ENCODE peak calls at places on chromosomes 13 and 19, in four cellular contexts. E is right atrium auricular region; X is effector memory CD4-positive, alpha-beta T cell; O is lower lobe of right lung. B is an unnamed sample.

GRCh38 chr13:41327994-41328778 is 17.1 kb downstream of the NAA16 start:
- DNase-seq in X (no peak), O (no peak), E (no peak), B (no peak)

GRCh38 chr19:22619371-22619770 is 14.8 kb upstream of the ZNF492 start:
- DNase-seq in E (no peak), O (no peak), X (no peak), B (no peak)

GRCh38 chr13:52399708-52400107 is 6.3 kb downstream of the THSD1 start:
- DNase-seq in E (no peak), O (no peak), X (no peak), B (no peak)

GRCh38 chr19:39890755-39891551 is 43.5 kb downstream of the FCGBP start:
- DNase-seq in X (no peak), E (no peak), O (no peak), B (no peak)

GRCh38 chr19:45499196-45500180 is 1.2 kb downstream of the PPM1N start:
- DNase-seq in O (peak; percentile 76), X (peak; percentile 54), E (no peak), B (peak; percentile 99)

GRCh38 chr19:41261474-41262190 is 2.5 kb upstream of the HNRNPUL1 start:
- DNase-seq in X (no peak), O (no peak), E (no peak), B (no peak)

GRCh38 chr19:35908977-35909683 is 1.0 kb upstream of the TYROBP start:
- DNase-seq in O (peak; percentile 93), E (peak; percentile 75), X (no peak), B (no peak)

GRCh38 chr19:57161985-57162544 is 5.2 kb downstream of the DUXA start:
- DNase-seq in O (no peak), X (no peak), E (no peak), B (no peak)

GRCh38 chr13:37383066-37383465 is 215.5 kb downstream of the POSTN start:
- DNase-seq in E (no peak), X (no peak), O (no peak), B (no peak)

GRCh38 chr13:25874907-25875306 is 176.9 kb downstream of the SHISA2 start:
- DNase-seq in O (no peak), X (peak; percentile 23), E (no peak), B (no peak)

GRCh38 chr19:11031421-11032070 is 57.7 kb upstream of the LDLR start:
- DNase-seq in O (no peak), X (no peak), E (no peak), B (no peak)

GRCh38 chr13:50474094-50474654 is 369.3 kb downstream of the DLEU7 start:
- DNase-seq in O (no peak), E (no peak), X (no peak), B (no peak)

GRCh38 chr19:4474504-4475136 is 2.5 kb downstream of the HDGFL2 start:
- DNase-seq in E (no peak), O (no peak), X (no peak), B (peak; percentile 58)

GRCh38 chr19:40279120-40279551 is 6.0 kb downstream of the AKT2 start:
- DNase-seq in O (peak; percentile 49), X (no peak), E (peak; percentile 73), B (no peak)

GRCh38 chr19:10142701-10143375 is 23.1 kb upstream of the EIF3G start:
- DNase-seq in X (peak; percentile 45), E (no peak), O (peak; percentile 64), B (no peak)

GRCh38 chr13:63190742-63191141 is 1775.1 kb upstream of the PCDH20 start:
- DNase-seq in O (no peak), X (no peak), E (no peak), B (no peak)

GRCh38 chr13:20359335-20359734 is 127.2 kb upstream of the GJB6 start:
- DNase-seq in O (no peak), X (no peak), E (no peak), B (no peak)

GRCh38 chr19:661427-662196 is 1.4 kb downstream of the RNF126 start:
- DNase-seq in X (peak; percentile 61), E (no peak), O (no peak), B (no peak)

GRCh38 chr19:45103625-45104319 is 10.8 kb downstream of the PPP1R37 start:
- DNase-seq in O (no peak), E (no peak), X (no peak), B (no peak)

GRCh38 chr19:46845959-46846459 is 4.6 kb downstream of the AP2S1 start:
- DNase-seq in X (no peak), E (no peak), O (no peak), B (no peak)

GRCh38 chr13:62250501-62251175 is 835.0 kb upstream of the PCDH20 start:
- DNase-seq in E (no peak), O (no peak), X (no peak), B (no peak)

GRCh38 chr13:72164811-72165210 is 297.8 kb upstream of the DACH1 start:
- DNase-seq in E (no peak), X (no peak), O (no peak), B (no peak)

GRCh38 chr19:51600940-51601575 is 29.1 kb downstream of the SIGLEC5 start:
- DNase-seq in E (no peak), X (no peak), O (no peak), B (no peak)

GRCh38 chr19:27887946-27888345 is 1325.0 kb downstream of the UQCRFS1 start:
- DNase-seq in O (no peak), E (no peak), X (no peak), B (no peak)

GRCh38 chr13:59345316-59345715 is 818.4 kb downstream of the DIAPH3 start:
- DNase-seq in X (no peak), O (no peak), E (peak; percentile 82), B (no peak)

GRCh38 chr19:45591004-45591637 is 6.5 kb upstream of the OPA3 start:
- DNase-seq in X (no peak), O (peak; percentile 68), E (no peak), B (no peak)

GRCh38 chr19:55441692-55442321 is 1.3 kb downstream of the SHISA7 start:
- DNase-seq in O (no peak), E (no peak), X (no peak), B (no peak)

DNA sequence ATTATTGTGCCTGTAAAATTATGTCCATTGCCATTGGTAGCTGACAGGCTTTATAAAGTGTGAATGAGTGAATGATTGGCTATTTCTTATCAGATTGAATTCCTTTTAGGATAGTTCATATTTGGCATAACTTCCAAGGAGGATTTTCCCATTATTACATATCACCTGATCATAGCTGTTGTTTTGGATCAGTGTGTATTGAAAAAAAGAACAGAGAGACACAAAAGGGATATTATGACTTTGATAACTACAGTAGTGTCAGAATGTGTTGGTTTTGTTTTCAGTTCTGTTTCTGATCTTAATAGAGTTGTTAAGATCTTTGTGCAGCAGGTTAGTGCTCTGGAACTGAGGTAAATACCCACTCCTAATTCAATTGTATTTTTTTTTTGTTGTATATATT is 103.8 kb downstream of the LRCH1 start:
- DNase-seq in O (no peak), X (no peak), E (no peak), B (no peak)
- H3K27ac ChIP-seq in O (no peak overlapping the region), X (no peak overlapping the region), E (peak overlapping the region; percentile 73), B (no peak overlapping the region)

GRCh38 chr13:99351772-99352171 is 44.6 kb upstream of the GPR183 start:
- DNase-seq in X (no peak), O (no peak), E (no peak), B (no peak)

GRCh38 chr13:99353836-99354235 is 46.6 kb upstream of the GPR183 start:
- DNase-seq in X (no peak), E (no peak), O (no peak), B (no peak)

GRCh38 chr13:99350191-99350590 is 43.0 kb upstream of the GPR183 start:
- DNase-seq in X (no peak), O (no peak), E (no peak), B (no peak)

GRCh38 chr13:99354371-99354951 is 47.3 kb upstream of the GPR183 start:
- DNase-seq in X (no peak), O (no peak), E (no peak), B (no peak)

GRCh38 chr13:99352351-99353271 is 45.4 kb upstream of the GPR183 start:
- DNase-seq in E (no peak), O (no peak), X (no peak), B (no peak)
- H3K4me3 ChIP-seq in E (no peak overlapping the region), O (no peak overlapping the region), X (peak overlapping the region; percentile 26), B (no peak overlapping the region)

DNA sequence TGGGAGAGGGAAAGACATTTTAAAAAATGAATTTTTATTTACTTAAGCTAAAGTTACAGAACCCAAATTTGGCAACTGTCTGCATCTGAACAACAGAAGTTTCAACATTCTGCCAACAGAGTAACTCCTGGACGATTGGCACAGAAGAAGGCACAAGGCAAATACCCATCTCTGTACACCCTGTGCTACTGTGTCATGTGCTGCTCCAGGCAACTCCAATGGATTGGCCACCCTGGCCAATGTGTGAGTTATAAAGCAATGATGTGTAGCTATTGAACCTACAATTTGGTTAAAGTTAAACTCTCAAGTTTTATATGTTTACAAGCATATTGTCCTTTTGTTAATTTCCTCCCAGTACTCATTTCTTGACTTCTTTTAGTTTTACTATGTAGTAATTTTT is 6.1 kb downstream of the STARD13 start:
- DNase-seq in X (no peak), E (no peak), O (no peak), B (no peak)
- H3K4me1 ChIP-seq in X (no peaks in the 10 kb centered on the region), E (no peaks in the 10 kb centered on the region), O (peaks cover 75% of the 10 kb centered on the region), B (no peaks in the 10 kb centered on the region)

GRCh38 chr19:33293255-33294057 is 8.9 kb downstream of the CEBPA start:
- DNase-seq in X (no peak), E (no peak), O (peak; percentile 71), B (no peak)

GRCh38 chr19:33296473-33297060 is 5.8 kb downstream of the CEBPA start:
- DNase-seq in O (no peak), E (no peak), X (no peak), B (no peak)

GRCh38 chr19:33297401-33298145 is 4.8 kb downstream of the CEBPA start:
- DNase-seq in E (no peak), X (no peak), O (no peak), B (no peak)

GRCh38 chr19:33294058-33294798 is 8.1 kb downstream of the CEBPA start:
- DNase-seq in O (no peak), E (no peak), X (no peak), B (no peak)

GRCh38 chr19:33295621-33296472 is 6.5 kb downstream of the CEBPA start:
- DNase-seq in O (peak; percentile 14), E (no peak), X (no peak), B (no peak)
- H3K27ac ChIP-seq in O (no peak overlapping the region), E (no peak overlapping the region), X (no peak overlapping the region), B (no peak overlapping the region)

GRCh38 chr13:44433863-44434262 is 60.2 kb downstream of the SERP2 start:
- DNase-seq in X (no peak), E (no peak), O (no peak), B (no peak)
- H3K4me3 ChIP-seq in X (no peak overlapping the region), E (peak overlapping the region; percentile 75), O (peak overlapping the region; percentile 81), B (no peak overlapping the region)

GRCh38 chr19:54422136-54422535 is 6.9 kb downstream of the TTYH1 start:
- DNase-seq in E (no peak), X (no peak), O (no peak), B (no peak)
- H3K4me1 ChIP-seq in E (no peaks in the 10 kb centered on the region), X (peaks cover 3% of the 10 kb centered on the region), O (peaks cover 9% of the 10 kb centered on the region), B (peaks cover 15% of the 10 kb centered on the region)

GRCh38 chr19:17086129-17086528 is 10.6 kb downstream of the MYO9B start:
- DNase-seq in E (no peak), X (no peak), O (no peak), B (no peak)
- H3K27ac ChIP-seq in E (no peak overlapping the region), X (no peak overlapping the region), O (no peak overlapping the region), B (no peak overlapping the region)

B was measured in iPS DF 6.9.